ENCODE peak calls at places on chromosomes 11 and 22, in six cellular contexts. One of them, this sample, is unnamed.

GRCh38 chr11:720642-721346 is 14.8 kb downstream of the EPS8L2 start:
- DNase-seq in PC-9: no peak
- DNase-seq in dorsolateral prefrontal cortex: no peak
- DNase-seq in GM23338: peak; percentile 91
- DNase-seq in HCT116: no peak
- DNase-seq in OCI-LY7: peak; percentile 46
- DNase-seq in this sample: no peak

GRCh38 chr22:45804319-45804985 is 132.8 kb downstream of the ATXN10 start:
- DNase-seq in PC-9: no peak
- DNase-seq in dorsolateral prefrontal cortex: no peak
- DNase-seq in GM23338: no peak
- DNase-seq in HCT116: no peak
- DNase-seq in OCI-LY7: no peak
- DNase-seq in this sample: no peak

GRCh38 chr11:60785806-60786361 is 751 bp downstream of the MS4A10 start:
- DNase-seq in PC-9: no peak
- DNase-seq in dorsolateral prefrontal cortex: no peak
- DNase-seq in GM23338: no peak
- DNase-seq in HCT116: no peak
- DNase-seq in OCI-LY7: no peak
- DNase-seq in this sample: no peak

GRCh38 chr11:102534261-102534872 is 3.8 kb upstream of the MMP7 start:
- DNase-seq in PC-9: no peak
- DNase-seq in dorsolateral prefrontal cortex: no peak
- DNase-seq in GM23338: no peak
- DNase-seq in HCT116: no peak
- DNase-seq in OCI-LY7: peak; percentile 28
- DNase-seq in this sample: no peak

GRCh38 chr22:31278643-31279326 is 13.5 kb downstream of the PIK3IP1 start:
- DNase-seq in PC-9: no peak
- DNase-seq in dorsolateral prefrontal cortex: no peak
- DNase-seq in GM23338: no peak
- DNase-seq in HCT116: no peak
- DNase-seq in OCI-LY7: no peak
- DNase-seq in this sample: no peak

GRCh38 chr11:75420224-75421034 is 12.6 kb downstream of the KLHL35 start:
- DNase-seq in PC-9: no peak
- DNase-seq in dorsolateral prefrontal cortex: no peak
- DNase-seq in GM23338: no peak
- DNase-seq in HCT116: no peak
- DNase-seq in OCI-LY7: no peak
- DNase-seq in this sample: no peak

GRCh38 chr22:35422936-35423335 is 23.0 kb downstream of the MCM5 start:
- DNase-seq in PC-9: no peak
- DNase-seq in dorsolateral prefrontal cortex: no peak
- DNase-seq in GM23338: no peak
- DNase-seq in HCT116: no peak
- DNase-seq in OCI-LY7: no peak
- DNase-seq in this sample: no peak

GRCh38 chr22:45804986-45805325 is 133.3 kb downstream of the ATXN10 start:
- DNase-seq in PC-9: peak; percentile 98
- DNase-seq in dorsolateral prefrontal cortex: no peak
- DNase-seq in GM23338: no peak
- DNase-seq in HCT116: peak; percentile 82
- DNase-seq in OCI-LY7: no peak
- DNase-seq in this sample: peak; percentile 92

DNA sequence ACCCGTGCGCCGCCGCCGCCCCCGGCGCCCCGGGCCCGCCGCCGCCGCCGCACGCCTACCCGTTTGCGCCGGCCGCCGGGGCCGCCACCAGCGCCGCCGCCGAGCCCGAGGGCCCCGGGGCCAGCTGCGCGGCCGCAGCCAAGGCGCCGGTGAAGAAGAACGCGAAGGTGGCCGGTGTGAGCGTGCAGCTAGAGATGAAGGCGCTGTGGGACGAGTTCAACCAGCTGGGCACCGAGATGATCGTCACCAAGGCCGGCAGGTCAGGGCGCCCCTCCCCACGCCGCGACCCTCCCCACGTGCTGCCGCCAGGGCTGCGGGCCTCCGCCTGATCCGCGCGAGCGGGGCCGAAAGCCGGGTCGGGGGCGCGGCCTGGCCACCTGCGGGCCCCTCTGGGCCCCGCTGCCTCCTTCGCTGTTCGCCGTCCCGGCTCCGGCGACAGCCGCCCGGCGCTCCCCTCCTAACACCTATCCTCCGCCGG is 483 bp downstream of the TBX1 start:
- DNase-seq in PC-9: no peak
- DNase-seq in dorsolateral prefrontal cortex: no peak
- DNase-seq in GM23338: peak; percentile 34
- DNase-seq in HCT116: no peak
- DNase-seq in OCI-LY7: no peak
- DNase-seq in this sample: no peak
- H3K27ac ChIP-seq in PC-9: no peak overlapping the region
- H3K27ac ChIP-seq in dorsolateral prefrontal cortex: no peak overlapping the region
- H3K27ac ChIP-seq in GM23338: no peak overlapping the region
- H3K27ac ChIP-seq in HCT116: no peak overlapping the region
- H3K27ac ChIP-seq in OCI-LY7: no peak overlapping the region
- H3K27ac ChIP-seq in this sample: no peak overlapping the region

GRCh38 chr11:118229274-118229847 is 4.5 kb upstream of the JAML start:
- DNase-seq in PC-9: no peak
- DNase-seq in dorsolateral prefrontal cortex: no peak
- DNase-seq in GM23338: no peak
- DNase-seq in HCT116: no peak
- DNase-seq in OCI-LY7: no peak
- DNase-seq in this sample: no peak
- H3K27ac ChIP-seq in PC-9: no peak overlapping the region
- H3K27ac ChIP-seq in dorsolateral prefrontal cortex: no peak overlapping the region
- H3K27ac ChIP-seq in GM23338: no peak overlapping the region
- H3K27ac ChIP-seq in HCT116: no peak overlapping the region
- H3K27ac ChIP-seq in OCI-LY7: no peak overlapping the region
- H3K27ac ChIP-seq in this sample: no peak overlapping the region

GRCh38 chr11:12482839-12483238 is 105.5 kb downstream of the PARVA start:
- DNase-seq in PC-9: no peak
- DNase-seq in dorsolateral prefrontal cortex: no peak
- DNase-seq in GM23338: no peak
- DNase-seq in HCT116: no peak
- DNase-seq in OCI-LY7: no peak
- DNase-seq in this sample: no peak

GRCh38 chr11:12474871-12475270 is 97.5 kb downstream of the PARVA start:
- DNase-seq in PC-9: no peak
- DNase-seq in dorsolateral prefrontal cortex: no peak
- DNase-seq in GM23338: no peak
- DNase-seq in HCT116: no peak
- DNase-seq in OCI-LY7: no peak
- DNase-seq in this sample: no peak

GRCh38 chr11:12480401-12480800 is 103.0 kb downstream of the PARVA start:
- DNase-seq in PC-9: no peak
- DNase-seq in dorsolateral prefrontal cortex: no peak
- DNase-seq in GM23338: no peak
- DNase-seq in HCT116: no peak
- DNase-seq in OCI-LY7: no peak
- DNase-seq in this sample: no peak

GRCh38 chr11:12483604-12484003 is 106.2 kb downstream of the PARVA start:
- DNase-seq in PC-9: no peak
- DNase-seq in dorsolateral prefrontal cortex: no peak
- DNase-seq in GM23338: no peak
- DNase-seq in HCT116: no peak
- DNase-seq in OCI-LY7: no peak
- DNase-seq in this sample: no peak

GRCh38 chr11:12478743-12479142 is 101.4 kb downstream of the PARVA start:
- DNase-seq in PC-9: no peak
- DNase-seq in dorsolateral prefrontal cortex: no peak
- DNase-seq in GM23338: no peak
- DNase-seq in HCT116: no peak
- DNase-seq in OCI-LY7: no peak
- DNase-seq in this sample: peak; percentile 78
- H3K27ac ChIP-seq in PC-9: no peak overlapping the region
- H3K27ac ChIP-seq in dorsolateral prefrontal cortex: no peak overlapping the region
- H3K27ac ChIP-seq in GM23338: no peak overlapping the region
- H3K27ac ChIP-seq in HCT116: no peak overlapping the region
- H3K27ac ChIP-seq in OCI-LY7: no peak overlapping the region
- H3K27ac ChIP-seq in this sample: peak overlapping the region; percentile 8

GRCh38 chr11:69941546-69942332 is 122.5 kb upstream of the FGF3 start:
- DNase-seq in PC-9: no peak
- DNase-seq in dorsolateral prefrontal cortex: peak; percentile 21
- DNase-seq in GM23338: no peak
- DNase-seq in HCT116: no peak
- DNase-seq in OCI-LY7: no peak
- DNase-seq in this sample: no peak
- H3K27ac ChIP-seq in PC-9: no peak overlapping the region
- H3K27ac ChIP-seq in dorsolateral prefrontal cortex: no peak overlapping the region
- H3K27ac ChIP-seq in GM23338: no peak overlapping the region
- H3K27ac ChIP-seq in HCT116: no peak overlapping the region
- H3K27ac ChIP-seq in OCI-LY7: no peak overlapping the region
- H3K27ac ChIP-seq in this sample: no peak overlapping the region

GRCh38 chr11:45852712-45853101 is 5.4 kb downstream of the CRY2 start:
- DNase-seq in PC-9: no peak
- DNase-seq in dorsolateral prefrontal cortex: no peak
- DNase-seq in GM23338: peak; percentile 51
- DNase-seq in HCT116: no peak
- DNase-seq in OCI-LY7: peak; percentile 39
- DNase-seq in this sample: no peak

GRCh38 chr11:45856044-45856468 is 8.8 kb downstream of the CRY2 start:
- DNase-seq in PC-9: no peak
- DNase-seq in dorsolateral prefrontal cortex: no peak
- DNase-seq in GM23338: no peak
- DNase-seq in HCT116: no peak
- DNase-seq in OCI-LY7: no peak
- DNase-seq in this sample: no peak

GRCh38 chr11:45852018-45852711 is 4.9 kb downstream of the CRY2 start:
- DNase-seq in PC-9: no peak
- DNase-seq in dorsolateral prefrontal cortex: no peak
- DNase-seq in GM23338: peak; percentile 66
- DNase-seq in HCT116: no peak
- DNase-seq in OCI-LY7: no peak
- DNase-seq in this sample: no peak

GRCh38 chr11:45855308-45855707 is 8.0 kb downstream of the CRY2 start:
- DNase-seq in PC-9: no peak
- DNase-seq in dorsolateral prefrontal cortex: no peak
- DNase-seq in GM23338: no peak
- DNase-seq in HCT116: no peak
- DNase-seq in OCI-LY7: no peak
- DNase-seq in this sample: no peak

DNA sequence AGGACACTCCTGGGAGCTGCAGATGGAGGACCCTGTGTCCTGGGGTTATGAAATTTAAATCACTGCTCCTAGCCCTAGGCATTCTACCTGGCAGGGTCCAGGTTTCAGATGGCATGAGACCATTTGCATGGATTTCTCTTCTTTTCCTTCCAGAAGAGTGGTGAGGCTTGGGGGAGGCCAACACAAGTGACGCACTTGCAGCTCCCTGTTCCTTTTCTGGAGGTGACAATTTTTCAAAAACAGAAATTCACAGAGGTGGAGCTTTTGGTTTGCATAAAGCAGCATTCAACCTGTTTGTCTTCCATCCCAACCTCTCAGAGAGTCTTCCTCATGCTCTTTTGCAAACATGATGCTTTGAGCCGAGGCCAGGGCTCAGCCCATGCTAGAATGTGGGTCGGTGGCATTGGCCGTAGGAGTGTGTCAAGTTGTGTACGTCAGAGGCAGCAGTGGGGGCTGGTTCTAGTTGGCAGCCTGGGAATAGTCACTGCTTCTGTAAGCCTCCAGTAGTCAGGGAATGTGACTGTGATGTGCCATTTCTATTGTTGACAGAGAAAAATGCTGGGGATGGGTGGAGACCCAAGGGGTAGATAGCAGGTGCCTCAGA is 6.4 kb downstream of the CRY2 start:
- DNase-seq in PC-9: no peak
- DNase-seq in dorsolateral prefrontal cortex: no peak
- DNase-seq in GM23338: no peak
- DNase-seq in HCT116: no peak
- DNase-seq in OCI-LY7: no peak
- DNase-seq in this sample: no peak
- H3K27ac ChIP-seq in PC-9: no peak overlapping the region
- H3K27ac ChIP-seq in dorsolateral prefrontal cortex: peak overlapping the region; percentile 88
- H3K27ac ChIP-seq in GM23338: no peak overlapping the region
- H3K27ac ChIP-seq in HCT116: no peak overlapping the region
- H3K27ac ChIP-seq in OCI-LY7: no peak overlapping the region
- H3K27ac ChIP-seq in this sample: no peak overlapping the region

GRCh38 chr22:33710326-33710725 is 209.9 kb downstream of the LARGE1 start:
- DNase-seq in PC-9: no peak
- DNase-seq in dorsolateral prefrontal cortex: no peak
- DNase-seq in GM23338: no peak
- DNase-seq in HCT116: no peak
- DNase-seq in OCI-LY7: no peak
- DNase-seq in this sample: no peak

GRCh38 chr22:33706100-33706499 is 214.2 kb downstream of the LARGE1 start:
- DNase-seq in PC-9: no peak
- DNase-seq in dorsolateral prefrontal cortex: peak; percentile 58
- DNase-seq in GM23338: peak; percentile 55
- DNase-seq in HCT116: no peak
- DNase-seq in OCI-LY7: no peak
- DNase-seq in this sample: no peak

DNA sequence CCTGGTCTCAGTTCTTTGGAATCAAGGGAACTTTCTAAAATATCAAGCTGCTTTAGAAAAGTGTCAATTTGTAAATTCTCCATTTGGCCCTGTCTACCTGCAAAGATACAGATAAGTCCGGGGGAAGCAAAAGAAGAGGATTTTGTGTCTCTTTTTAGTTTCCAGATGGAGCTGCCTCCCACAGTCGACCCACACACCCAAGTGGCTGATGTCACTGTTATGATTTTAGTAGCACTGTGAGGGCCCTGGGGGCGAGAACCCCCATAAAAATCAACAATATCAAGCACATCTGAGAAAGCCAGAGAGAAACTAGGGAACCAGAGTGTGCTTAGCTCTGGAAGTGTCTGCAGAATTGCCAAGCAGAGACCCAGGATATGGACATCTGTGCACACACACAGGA is 212.7 kb downstream of the LARGE1 start:
- DNase-seq in PC-9: no peak
- DNase-seq in dorsolateral prefrontal cortex: no peak
- DNase-seq in GM23338: no peak
- DNase-seq in HCT116: no peak
- DNase-seq in OCI-LY7: no peak
- DNase-seq in this sample: no peak
- H3K27ac ChIP-seq in PC-9: no peak overlapping the region
- H3K27ac ChIP-seq in dorsolateral prefrontal cortex: peak overlapping the region; percentile 77
- H3K27ac ChIP-seq in GM23338: no peak overlapping the region
- H3K27ac ChIP-seq in HCT116: no peak overlapping the region
- H3K27ac ChIP-seq in OCI-LY7: no peak overlapping the region
- H3K27ac ChIP-seq in this sample: no peak overlapping the region

This sample was measured in epithelial cell of prostate.